ENCODE peak calls at places on chromosomes 11 and 22, in five cellular contexts. One of them, this sample, is unnamed.

GRCh38 chr11:30128269-30128932 is 102.4 kb upstream of the FSHB start:
- DNase-seq in HepG2: peak
- DNase-seq in K562: peak
- DNase-seq in A549: peak
- DNase-seq in SK-N-SH: peak
- DNase-seq in this sample: no peak

GRCh38 chr11:107691003-107691402 is 20.9 kb downstream of the SLN start:
- DNase-seq in HepG2: no peak
- DNase-seq in K562: no peak
- DNase-seq in A549: no peak
- DNase-seq in SK-N-SH: no peak
- DNase-seq in this sample: no peak

GRCh38 chr11:134670961-134671370 is 258.9 kb upstream of the B3GAT1 start:
- DNase-seq in HepG2: no peak
- DNase-seq in K562: no peak
- DNase-seq in A549: no peak
- DNase-seq in SK-N-SH: no peak
- DNase-seq in this sample: no peak

GRCh38 chr11:124763156-124763947 is 1.3 kb upstream of the ESAM start:
- DNase-seq in HepG2: peak
- DNase-seq in K562: peak
- DNase-seq in A549: peak
- DNase-seq in SK-N-SH: peak
- DNase-seq in this sample: peak

GRCh38 chr22:32202539-32203180 is 2.2 kb downstream of the RFPL2 start:
- DNase-seq in HepG2: peak
- DNase-seq in K562: peak
- DNase-seq in A549: peak
- DNase-seq in SK-N-SH: peak
- DNase-seq in this sample: no peak

GRCh38 chr11:79708319-79708928 is 267.6 kb upstream of the TENM4 start:
- DNase-seq in HepG2: peak
- DNase-seq in K562: no peak
- DNase-seq in A549: peak
- DNase-seq in SK-N-SH: peak
- DNase-seq in this sample: no peak

GRCh38 chr11:11230802-11231562 is 122.1 kb downstream of the CSNK2A3 start:
- DNase-seq in HepG2: peak
- DNase-seq in K562: peak
- DNase-seq in A549: peak
- DNase-seq in SK-N-SH: peak
- DNase-seq in this sample: peak

GRCh38 chr11:16817321-16817720 is 78.9 kb downstream of the C11orf58 start:
- DNase-seq in HepG2: no peak
- DNase-seq in K562: no peak
- DNase-seq in A549: no peak
- DNase-seq in SK-N-SH: no peak
- DNase-seq in this sample: no peak

GRCh38 chr11:82810738-82811137 is 77.1 kb upstream of the FAM181B start:
- DNase-seq in HepG2: no peak
- DNase-seq in K562: no peak
- DNase-seq in A549: no peak
- DNase-seq in SK-N-SH: no peak
- DNase-seq in this sample: no peak

GRCh38 chr11:130816941-130817607 is 99.2 kb downstream of the SNX19 start:
- DNase-seq in HepG2: no peak
- DNase-seq in K562: no peak
- DNase-seq in A549: no peak
- DNase-seq in SK-N-SH: no peak
- DNase-seq in this sample: no peak

GRCh38 chr11:36409152-36409713 is 100.8 kb downstream of the TRAF6 start:
- DNase-seq in HepG2: no peak
- DNase-seq in K562: peak
- DNase-seq in A549: no peak
- DNase-seq in SK-N-SH: no peak
- DNase-seq in this sample: no peak

GRCh38 chr22:17963015-17963414 is 61.3 kb downstream of the MICAL3 start:
- DNase-seq in HepG2: no peak
- DNase-seq in K562: no peak
- DNase-seq in A549: no peak
- DNase-seq in SK-N-SH: no peak
- DNase-seq in this sample: no peak

GRCh38 chr22:37521236-37521739 is 2.1 kb upstream of the CARD10 start:
- DNase-seq in HepG2: peak
- DNase-seq in K562: no peak
- DNase-seq in A549: no peak
- DNase-seq in SK-N-SH: no peak
- DNase-seq in this sample: no peak

GRCh38 chr11:57453543-57454177 is 6.7 kb upstream of the RTN4RL2 start:
- DNase-seq in HepG2: peak
- DNase-seq in K562: no peak
- DNase-seq in A549: no peak
- DNase-seq in SK-N-SH: no peak
- DNase-seq in this sample: no peak

GRCh38 chr11:9756461-9756860 is 92.6 kb downstream of the SWAP70 start:
- DNase-seq in HepG2: no peak
- DNase-seq in K562: no peak
- DNase-seq in A549: no peak
- DNase-seq in SK-N-SH: no peak
- DNase-seq in this sample: no peak

GRCh38 chr11:85114786-85115185 is 512.4 kb downstream of the DLG2 start:
- DNase-seq in HepG2: no peak
- DNase-seq in K562: no peak
- DNase-seq in A549: no peak
- DNase-seq in SK-N-SH: no peak
- DNase-seq in this sample: no peak

GRCh38 chr11:61486004-61486615 is 22.4 kb upstream of the LRRC10B start:
- DNase-seq in HepG2: no peak
- DNase-seq in K562: no peak
- DNase-seq in A549: no peak
- DNase-seq in SK-N-SH: no peak
- DNase-seq in this sample: no peak

GRCh38 chr22:18984564-18984963 is 48.5 kb upstream of the PRODH start:
- DNase-seq in HepG2: no peak
- DNase-seq in K562: no peak
- DNase-seq in A549: no peak
- DNase-seq in SK-N-SH: no peak
- DNase-seq in this sample: no peak

GRCh38 chr11:129787518-129787917 is 28.1 kb upstream of the TMEM45B start:
- DNase-seq in HepG2: no peak
- DNase-seq in K562: no peak
- DNase-seq in A549: no peak
- DNase-seq in SK-N-SH: no peak
- DNase-seq in this sample: no peak
- TF ChIP-seq MAX in HepG2: no peak
- TF ChIP-seq MAX in K562: no peak
- TF ChIP-seq MAX in A549: no peak
- TF ChIP-seq MAX in SK-N-SH: no peak
- TF ChIP-seq MAX in this sample: no peak

DNA sequence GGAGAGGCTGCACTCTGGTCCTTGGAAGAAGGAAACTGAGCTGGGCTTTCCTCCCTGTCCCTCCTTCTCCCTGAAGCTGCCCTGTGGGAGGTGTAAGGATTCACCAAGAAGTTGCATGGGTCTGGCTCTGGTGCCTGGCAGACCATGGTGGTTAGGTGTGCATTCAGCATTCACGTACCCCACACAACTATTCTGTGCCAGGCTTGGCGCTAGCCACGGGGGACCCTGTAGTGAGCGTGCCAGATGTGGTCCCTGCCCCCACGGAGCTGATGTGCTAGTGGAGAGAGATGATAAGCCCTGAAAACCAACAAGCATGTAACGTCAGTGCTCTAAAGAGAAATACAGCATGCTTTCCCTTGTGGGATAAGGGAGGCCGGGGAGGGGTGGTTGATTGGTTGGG is 48.8 kb downstream of the CD82 start:
- DNase-seq in HepG2: no peak
- DNase-seq in K562: no peak
- DNase-seq in A549: no peak
- DNase-seq in SK-N-SH: no peak
- DNase-seq in this sample: no peak
- TF ChIP-seq EP300 in HepG2: no peak
- TF ChIP-seq EP300 in K562: no peak
- TF ChIP-seq EP300 in A549: no peak
- TF ChIP-seq EP300 in SK-N-SH: no peak
- TF ChIP-seq EP300 in this sample: no peak

DNA sequence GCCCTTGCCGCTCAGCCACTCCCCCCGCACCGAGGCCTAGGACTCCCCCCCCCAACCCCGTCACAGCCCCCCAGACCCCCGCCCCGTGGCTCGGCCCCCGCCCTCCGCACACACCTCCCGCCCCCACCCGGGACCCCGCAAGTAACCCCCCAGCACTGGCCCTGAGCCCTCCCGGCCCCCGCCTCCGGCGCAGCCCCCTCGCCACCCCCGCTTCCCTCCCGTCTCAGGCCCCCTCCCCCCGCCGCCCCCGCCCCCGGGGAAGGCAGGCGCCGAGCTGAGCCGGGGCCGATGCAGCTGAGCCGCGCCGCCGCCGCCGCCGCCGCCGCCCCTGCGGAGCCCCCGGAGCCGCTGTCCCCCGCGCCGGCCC is 1.5 kb downstream of the SHANK3 start:
- DNase-seq in HepG2: no peak
- DNase-seq in K562: peak
- DNase-seq in A549: no peak
- DNase-seq in SK-N-SH: peak
- DNase-seq in this sample: no peak
- TF ChIP-seq MAX in HepG2: no peak
- TF ChIP-seq MAX in K562: no peak
- TF ChIP-seq MAX in A549: no peak
- TF ChIP-seq MAX in SK-N-SH: no peak
- TF ChIP-seq MAX in this sample: no peak

GRCh38 chr11:59556115-59556882 is 45.0 kb downstream of the OR4D9 start:
- DNase-seq in HepG2: peak
- DNase-seq in K562: peak
- DNase-seq in A549: peak
- DNase-seq in SK-N-SH: peak
- DNase-seq in this sample: peak
- TF ChIP-seq EP300 in HepG2: no peak
- TF ChIP-seq EP300 in K562: peak
- TF ChIP-seq EP300 in A549: no peak
- TF ChIP-seq EP300 in SK-N-SH: no peak
- TF ChIP-seq EP300 in this sample: no peak

GRCh38 chr22:23072035-23072910 is 2.0 kb downstream of the GNAZ start:
- DNase-seq in HepG2: no peak
- DNase-seq in K562: no peak
- DNase-seq in A549: no peak
- DNase-seq in SK-N-SH: no peak
- DNase-seq in this sample: no peak
- TF ChIP-seq MAX in HepG2: no peak
- TF ChIP-seq MAX in K562: no peak
- TF ChIP-seq MAX in A549: no peak
- TF ChIP-seq MAX in SK-N-SH: no peak
- TF ChIP-seq MAX in this sample: no peak

GRCh38 chr11:110337570-110338193 is 41.3 kb upstream of the RDX start:
- DNase-seq in HepG2: no peak
- DNase-seq in K562: no peak
- DNase-seq in A549: no peak
- DNase-seq in SK-N-SH: no peak
- DNase-seq in this sample: no peak
- TF ChIP-seq EP300 in HepG2: no peak
- TF ChIP-seq EP300 in K562: no peak
- TF ChIP-seq EP300 in A549: no peak
- TF ChIP-seq EP300 in SK-N-SH: no peak
- TF ChIP-seq EP300 in this sample: no peak

DNA sequence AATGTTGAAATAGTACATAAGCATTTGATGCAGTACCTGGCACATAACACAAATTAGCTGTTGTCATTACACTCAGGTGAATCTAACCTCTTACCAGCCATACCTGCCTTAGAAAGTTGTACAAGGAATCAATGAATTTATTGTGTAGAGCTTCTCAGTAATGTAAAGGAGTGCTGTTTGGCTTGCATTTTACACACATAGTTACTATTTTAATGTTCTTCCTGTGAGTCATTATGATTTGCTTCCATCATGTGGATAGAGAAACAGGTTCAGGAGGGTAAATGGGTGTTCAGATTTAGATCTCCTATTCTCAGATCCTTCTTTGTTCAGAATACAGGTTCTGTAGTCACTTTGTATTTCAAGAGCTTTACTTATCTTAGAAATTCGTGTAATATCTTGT is 27.6 kb upstream of the RCE1 start:
- DNase-seq in HepG2: no peak
- DNase-seq in K562: no peak
- DNase-seq in A549: no peak
- DNase-seq in SK-N-SH: no peak
- DNase-seq in this sample: no peak
- TF ChIP-seq MAX in HepG2: no peak
- TF ChIP-seq MAX in K562: no peak
- TF ChIP-seq MAX in A549: no peak
- TF ChIP-seq MAX in SK-N-SH: no peak
- TF ChIP-seq MAX in this sample: no peak

GRCh38 chr22:29833392-29833949 is 4.6 kb downstream of the ASCC2 start:
- DNase-seq in HepG2: no peak
- DNase-seq in K562: no peak
- DNase-seq in A549: no peak
- DNase-seq in SK-N-SH: no peak
- DNase-seq in this sample: no peak

GRCh38 chr22:29842172-29842571 is 4.1 kb upstream of the ASCC2 start:
- DNase-seq in HepG2: no peak
- DNase-seq in K562: no peak
- DNase-seq in A549: no peak
- DNase-seq in SK-N-SH: no peak
- DNase-seq in this sample: no peak

GRCh38 chr22:29838599-29838956 is 504 bp upstream of the ASCC2 start:
- DNase-seq in HepG2: no peak
- DNase-seq in K562: no peak
- DNase-seq in A549: no peak
- DNase-seq in SK-N-SH: peak
- DNase-seq in this sample: no peak

GRCh38 chr22:29840498-29840897 is 2.4 kb upstream of the ASCC2 start:
- DNase-seq in HepG2: no peak
- DNase-seq in K562: peak
- DNase-seq in A549: no peak
- DNase-seq in SK-N-SH: no peak
- DNase-seq in this sample: no peak

GRCh38 chr22:29837780-29838598 is at the start of gene ASCC2:
- DNase-seq in HepG2: peak
- DNase-seq in K562: peak
- DNase-seq in A549: peak
- DNase-seq in SK-N-SH: peak
- DNase-seq in this sample: peak
- TF ChIP-seq EP300 in HepG2: no peak
- TF ChIP-seq EP300 in K562: no peak
- TF ChIP-seq EP300 in A549: no peak
- TF ChIP-seq EP300 in SK-N-SH: peak
- TF ChIP-seq EP300 in this sample: no peak

GRCh38 chr11:70535191-70535971 is 137.1 kb downstream of the CTTN start:
- DNase-seq in HepG2: no peak
- DNase-seq in K562: no peak
- DNase-seq in A549: no peak
- DNase-seq in SK-N-SH: no peak
- DNase-seq in this sample: no peak
- TF ChIP-seq MAX in HepG2: no peak
- TF ChIP-seq MAX in K562: no peak
- TF ChIP-seq MAX in A549: no peak
- TF ChIP-seq MAX in SK-N-SH: no peak
- TF ChIP-seq MAX in this sample: no peak